ENCODE peak calls at places on chromosomes 6 and 20, in eight cellular contexts. M, G, W, T, R, I, Y and S are unnamed samples.

GRCh38 chr6:140153703-140154102 is 779.3 kb upstream of the CITED2 start:
- DNase-seq in Y (no peak), T (peak), M (peak), I (no peak), R (no peak), G (no peak), W (no peak), S (no peak)

GRCh38 chr6:29974901-29975560 is 32.7 kb downstream of the HLA-A start:
- DNase-seq in M (no peak), G (no peak), T (no peak), W (no peak), I (no peak), Y (no peak), R (peak), S (no peak)

GRCh38 chr6:137102851-137103492 is 58.2 kb upstream of the IL20RA start:
- DNase-seq in G (no peak), R (no peak), M (no peak), T (no peak), Y (no peak), I (peak), W (no peak), S (no peak)

GRCh38 chr6:126307859-126308258 is 32.1 kb upstream of the CENPW start:
- DNase-seq in M (peak), W (no peak), T (peak), G (no peak), R (no peak), I (no peak), Y (no peak), S (peak)

GRCh38 chr6:51657491-51657890 is 429.9 kb downstream of the PKHD1 start:
- DNase-seq in T (no peak), M (no peak), G (no peak), W (no peak), Y (no peak), R (no peak), I (no peak), S (no peak)

GRCh38 chr6:31651602-31652191 is 764 bp downstream of the BAG6 start:
- DNase-seq in Y (peak), G (no peak), R (peak), W (no peak), M (peak), I (no peak), T (peak), S (peak)

GRCh38 chr6:62119401-62119800 is 166.6 kb downstream of the KHDRBS2 start:
- DNase-seq in M (no peak), W (no peak), Y (no peak), T (no peak), I (no peak), R (no peak), G (no peak), S (no peak)

GRCh38 chr20:14672066-14672465 is 334.7 kb upstream of the FLRT3 start:
- DNase-seq in R (no peak), G (no peak), Y (no peak), M (no peak), T (peak), W (no peak), I (no peak), S (peak)

GRCh38 chr20:23823621-23824324 is 2.8 kb downstream of the CST2 start:
- DNase-seq in Y (no peak), W (no peak), T (peak), M (no peak), G (no peak), I (no peak), R (no peak), S (no peak)

GRCh38 chr6:37784585-37784967 is 35.0 kb upstream of the ZFAND3 start:
- DNase-seq in T (no peak), Y (no peak), W (no peak), I (no peak), R (no peak), M (peak), G (no peak), S (no peak)